ENCODE peak calls at places on chromosomes 13 and 19, in seven cellular contexts. One of them, this sample, is unnamed.

GRCh38 chr19:4064551-4065260 is 2.0 kb downstream of the ZBTB7A start:
- DNase-seq in adrenal gland: peak; percentile 80
- DNase-seq in gastrocnemius medialis: peak; percentile 61
- DNase-seq in esophagus squamous epithelium: no peak
- DNase-seq in Peyer's patch: peak; percentile 74
- DNase-seq in lower leg skin: peak; percentile 60
- DNase-seq in GM12878: no peak
- DNase-seq in this sample: peak; percentile 45

GRCh38 chr13:98364648-98365047 is 187.6 kb upstream of the RNF113B start:
- DNase-seq in adrenal gland: no peak
- DNase-seq in gastrocnemius medialis: no peak
- DNase-seq in esophagus squamous epithelium: no peak
- DNase-seq in Peyer's patch: no peak
- DNase-seq in lower leg skin: no peak
- DNase-seq in GM12878: no peak
- DNase-seq in this sample: no peak

GRCh38 chr13:21124853-21125252 is 51.5 kb downstream of the SKA3 start:
- DNase-seq in adrenal gland: peak; percentile 18
- DNase-seq in gastrocnemius medialis: no peak
- DNase-seq in esophagus squamous epithelium: no peak
- DNase-seq in Peyer's patch: no peak
- DNase-seq in lower leg skin: no peak
- DNase-seq in GM12878: no peak
- DNase-seq in this sample: peak; percentile 86

GRCh38 chr13:94050686-94051085 is 428.8 kb downstream of the DCT start:
- DNase-seq in adrenal gland: no peak
- DNase-seq in gastrocnemius medialis: no peak
- DNase-seq in esophagus squamous epithelium: no peak
- DNase-seq in Peyer's patch: no peak
- DNase-seq in lower leg skin: no peak
- DNase-seq in GM12878: no peak
- DNase-seq in this sample: no peak

GRCh38 chr13:45564108-45564507 is 51.4 kb downstream of the ERICH6B start:
- DNase-seq in adrenal gland: no peak
- DNase-seq in gastrocnemius medialis: no peak
- DNase-seq in esophagus squamous epithelium: no peak
- DNase-seq in Peyer's patch: no peak
- DNase-seq in lower leg skin: no peak
- DNase-seq in GM12878: no peak
- DNase-seq in this sample: no peak

GRCh38 chr13:29859971-29860370 is 9.6 kb upstream of the UBL3 start:
- DNase-seq in adrenal gland: no peak
- DNase-seq in gastrocnemius medialis: no peak
- DNase-seq in esophagus squamous epithelium: no peak
- DNase-seq in Peyer's patch: no peak
- DNase-seq in lower leg skin: no peak
- DNase-seq in GM12878: no peak
- DNase-seq in this sample: no peak

GRCh38 chr13:98276486-98276885 is 99.4 kb upstream of the RNF113B start:
- DNase-seq in adrenal gland: no peak
- DNase-seq in gastrocnemius medialis: no peak
- DNase-seq in esophagus squamous epithelium: no peak
- DNase-seq in Peyer's patch: no peak
- DNase-seq in lower leg skin: no peak
- DNase-seq in GM12878: no peak
- DNase-seq in this sample: no peak

GRCh38 chr19:53102701-53103140 is 501 bp downstream of the ZNF160 start:
- DNase-seq in adrenal gland: peak; percentile 74
- DNase-seq in gastrocnemius medialis: no peak
- DNase-seq in esophagus squamous epithelium: no peak
- DNase-seq in Peyer's patch: peak; percentile 25
- DNase-seq in lower leg skin: no peak
- DNase-seq in GM12878: no peak
- DNase-seq in this sample: peak; percentile 38

GRCh38 chr13:86563308-86563707 is 764.1 kb upstream of the SLITRK6 start:
- DNase-seq in adrenal gland: no peak
- DNase-seq in gastrocnemius medialis: no peak
- DNase-seq in esophagus squamous epithelium: no peak
- DNase-seq in Peyer's patch: no peak
- DNase-seq in lower leg skin: no peak
- DNase-seq in GM12878: no peak
- DNase-seq in this sample: no peak

GRCh38 chr13:44296856-44297255 is 76.8 kb upstream of the SERP2 start:
- DNase-seq in adrenal gland: no peak
- DNase-seq in gastrocnemius medialis: no peak
- DNase-seq in esophagus squamous epithelium: no peak
- DNase-seq in Peyer's patch: no peak
- DNase-seq in lower leg skin: no peak
- DNase-seq in GM12878: no peak
- DNase-seq in this sample: no peak

GRCh38 chr13:112024577-112024976 is 42.4 kb upstream of the SOX1 start:
- DNase-seq in adrenal gland: no peak
- DNase-seq in gastrocnemius medialis: no peak
- DNase-seq in esophagus squamous epithelium: no peak
- DNase-seq in Peyer's patch: no peak
- DNase-seq in lower leg skin: no peak
- DNase-seq in GM12878: no peak
- DNase-seq in this sample: no peak

GRCh38 chr19:43759515-43759914 is 4.8 kb upstream of the SMG9 start:
- DNase-seq in adrenal gland: peak; percentile 43
- DNase-seq in gastrocnemius medialis: no peak
- DNase-seq in esophagus squamous epithelium: no peak
- DNase-seq in Peyer's patch: no peak
- DNase-seq in lower leg skin: no peak
- DNase-seq in GM12878: no peak
- DNase-seq in this sample: no peak

GRCh38 chr13:48930933-48931332 is 44.8 kb upstream of the FNDC3A start:
- DNase-seq in adrenal gland: no peak
- DNase-seq in gastrocnemius medialis: no peak
- DNase-seq in esophagus squamous epithelium: no peak
- DNase-seq in Peyer's patch: no peak
- DNase-seq in lower leg skin: no peak
- DNase-seq in GM12878: no peak
- DNase-seq in this sample: no peak

GRCh38 chr19:9995999-9996398 is 14.3 kb downstream of the COL5A3 start:
- DNase-seq in adrenal gland: no peak
- DNase-seq in gastrocnemius medialis: no peak
- DNase-seq in esophagus squamous epithelium: no peak
- DNase-seq in Peyer's patch: no peak
- DNase-seq in lower leg skin: no peak
- DNase-seq in GM12878: no peak
- DNase-seq in this sample: no peak

GRCh38 chr13:31090921-31091624 is 70.6 kb downstream of the HSPH1 start:
- DNase-seq in adrenal gland: no peak
- DNase-seq in gastrocnemius medialis: no peak
- DNase-seq in esophagus squamous epithelium: no peak
- DNase-seq in Peyer's patch: no peak
- DNase-seq in lower leg skin: no peak
- DNase-seq in GM12878: no peak
- DNase-seq in this sample: peak; percentile 23

GRCh38 chr19:41872384-41872774 is 4.7 kb upstream of the CD79A start:
- DNase-seq in adrenal gland: no peak
- DNase-seq in gastrocnemius medialis: no peak
- DNase-seq in esophagus squamous epithelium: no peak
- DNase-seq in Peyer's patch: no peak
- DNase-seq in lower leg skin: no peak
- DNase-seq in GM12878: no peak
- DNase-seq in this sample: no peak

GRCh38 chr19:17327654-17328516 is 6.8 kb downstream of the ANO8 start:
- DNase-seq in adrenal gland: peak; percentile 94
- DNase-seq in gastrocnemius medialis: no peak
- DNase-seq in esophagus squamous epithelium: no peak
- DNase-seq in Peyer's patch: peak; percentile 77
- DNase-seq in lower leg skin: peak; percentile 64
- DNase-seq in GM12878: no peak
- DNase-seq in this sample: peak; percentile 96

GRCh38 chr19:30227071-30227621 is 145.0 kb upstream of the ZNF536 start:
- DNase-seq in adrenal gland: peak; percentile 37
- DNase-seq in gastrocnemius medialis: no peak
- DNase-seq in esophagus squamous epithelium: no peak
- DNase-seq in Peyer's patch: no peak
- DNase-seq in lower leg skin: no peak
- DNase-seq in GM12878: no peak
- DNase-seq in this sample: peak; percentile 45

GRCh38 chr13:45817833-45818232 is 33.7 kb downstream of the SIAH3 start:
- DNase-seq in adrenal gland: no peak
- DNase-seq in gastrocnemius medialis: no peak
- DNase-seq in esophagus squamous epithelium: no peak
- DNase-seq in Peyer's patch: no peak
- DNase-seq in lower leg skin: no peak
- DNase-seq in GM12878: no peak
- DNase-seq in this sample: no peak

GRCh38 chr19:38233740-38234251 is 9.8 kb upstream of the DPF1 start:
- DNase-seq in adrenal gland: peak; percentile 79
- DNase-seq in gastrocnemius medialis: peak; percentile 29
- DNase-seq in esophagus squamous epithelium: no peak
- DNase-seq in Peyer's patch: peak; percentile 72
- DNase-seq in lower leg skin: peak; percentile 62
- DNase-seq in GM12878: no peak
- DNase-seq in this sample: peak; percentile 57

GRCh38 chr13:71864094-71864980 is 2.7 kb downstream of the DACH1 start:
- DNase-seq in adrenal gland: peak; percentile 79
- DNase-seq in gastrocnemius medialis: no peak
- DNase-seq in esophagus squamous epithelium: peak; percentile 2
- DNase-seq in Peyer's patch: no peak
- DNase-seq in lower leg skin: no peak
- DNase-seq in GM12878: no peak
- DNase-seq in this sample: no peak

GRCh38 chr19:35124098-35125060 is 8.8 kb downstream of the FXYD3 start:
- DNase-seq in adrenal gland: peak; percentile 96
- DNase-seq in gastrocnemius medialis: peak; percentile 89
- DNase-seq in esophagus squamous epithelium: no peak
- DNase-seq in Peyer's patch: peak; percentile 81
- DNase-seq in lower leg skin: peak; percentile 93
- DNase-seq in GM12878: peak; percentile 76
- DNase-seq in this sample: peak; percentile 88

DNA sequence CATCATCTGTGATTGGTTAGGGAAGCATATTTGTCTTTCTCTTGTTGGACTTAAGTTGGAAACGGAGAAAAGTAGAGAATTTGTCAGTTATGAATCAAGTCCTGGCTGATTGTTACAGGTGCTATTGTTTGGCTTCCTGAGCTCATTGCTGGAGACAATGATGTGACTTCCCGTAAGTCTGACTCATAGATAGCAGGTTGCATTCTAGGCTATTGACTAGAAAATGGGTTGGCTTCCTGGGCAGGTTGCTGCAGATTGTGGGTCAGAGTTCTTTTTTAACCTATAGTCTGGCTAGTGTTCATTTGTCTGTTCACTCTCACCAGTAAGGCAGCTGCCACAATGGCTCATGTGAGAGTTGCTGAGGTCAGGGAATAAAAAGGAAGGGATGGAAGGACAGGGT is 101.5 kb downstream of the CCNA1 start:
- DNase-seq in adrenal gland: no peak
- DNase-seq in gastrocnemius medialis: no peak
- DNase-seq in esophagus squamous epithelium: no peak
- DNase-seq in Peyer's patch: no peak
- DNase-seq in lower leg skin: no peak
- DNase-seq in GM12878: no peak
- DNase-seq in this sample: no peak
- TF ChIP-seq CTCF in adrenal gland: no peak
- TF ChIP-seq CTCF in gastrocnemius medialis: no peak
- TF ChIP-seq CTCF in esophagus squamous epithelium: no peak
- TF ChIP-seq CTCF in Peyer's patch: no peak
- TF ChIP-seq CTCF in lower leg skin: no peak
- TF ChIP-seq CTCF in GM12878: no peak
- TF ChIP-seq CTCF in this sample: no peak

GRCh38 chr13:74133657-74134201 is 475 bp downstream of the KLF12 start:
- DNase-seq in adrenal gland: peak; percentile 76
- DNase-seq in gastrocnemius medialis: peak; percentile 63
- DNase-seq in esophagus squamous epithelium: peak; percentile 78
- DNase-seq in Peyer's patch: peak; percentile 93
- DNase-seq in lower leg skin: peak; percentile 72
- DNase-seq in GM12878: peak; percentile 64
- DNase-seq in this sample: peak; percentile 72
- TF ChIP-seq POLR2A in adrenal gland: peak; percentile 47
- TF ChIP-seq POLR2A in gastrocnemius medialis: peak; percentile 54
- TF ChIP-seq POLR2A in esophagus squamous epithelium: peak; percentile 42
- TF ChIP-seq POLR2A in Peyer's patch: peak; percentile 52
- TF ChIP-seq POLR2A in lower leg skin: no peak
- TF ChIP-seq POLR2A in GM12878: no peak
- TF ChIP-seq POLR2A in this sample: no peak

GRCh38 chr13:59266478-59267063 is 897.2 kb downstream of the DIAPH3 start:
- DNase-seq in adrenal gland: no peak
- DNase-seq in gastrocnemius medialis: no peak
- DNase-seq in esophagus squamous epithelium: no peak
- DNase-seq in Peyer's patch: no peak
- DNase-seq in lower leg skin: no peak
- DNase-seq in GM12878: no peak
- DNase-seq in this sample: no peak

GRCh38 chr13:59263531-59263930 is 900.2 kb downstream of the DIAPH3 start:
- DNase-seq in adrenal gland: no peak
- DNase-seq in gastrocnemius medialis: no peak
- DNase-seq in esophagus squamous epithelium: no peak
- DNase-seq in Peyer's patch: no peak
- DNase-seq in lower leg skin: no peak
- DNase-seq in GM12878: no peak
- DNase-seq in this sample: no peak

GRCh38 chr13:59259416-59260000 is 904.2 kb downstream of the DIAPH3 start:
- DNase-seq in adrenal gland: no peak
- DNase-seq in gastrocnemius medialis: no peak
- DNase-seq in esophagus squamous epithelium: no peak
- DNase-seq in Peyer's patch: no peak
- DNase-seq in lower leg skin: no peak
- DNase-seq in GM12878: no peak
- DNase-seq in this sample: no peak

GRCh38 chr13:59261928-59262488 is 901.7 kb downstream of the DIAPH3 start:
- DNase-seq in adrenal gland: no peak
- DNase-seq in gastrocnemius medialis: no peak
- DNase-seq in esophagus squamous epithelium: no peak
- DNase-seq in Peyer's patch: no peak
- DNase-seq in lower leg skin: no peak
- DNase-seq in GM12878: no peak
- DNase-seq in this sample: peak; percentile 47
- TF ChIP-seq CTCF in adrenal gland: peak; percentile 19
- TF ChIP-seq CTCF in gastrocnemius medialis: no peak
- TF ChIP-seq CTCF in esophagus squamous epithelium: peak; percentile 7
- TF ChIP-seq CTCF in Peyer's patch: no peak
- TF ChIP-seq CTCF in lower leg skin: no peak
- TF ChIP-seq CTCF in GM12878: peak; percentile 43
- TF ChIP-seq CTCF in this sample: peak; percentile 58

DNA sequence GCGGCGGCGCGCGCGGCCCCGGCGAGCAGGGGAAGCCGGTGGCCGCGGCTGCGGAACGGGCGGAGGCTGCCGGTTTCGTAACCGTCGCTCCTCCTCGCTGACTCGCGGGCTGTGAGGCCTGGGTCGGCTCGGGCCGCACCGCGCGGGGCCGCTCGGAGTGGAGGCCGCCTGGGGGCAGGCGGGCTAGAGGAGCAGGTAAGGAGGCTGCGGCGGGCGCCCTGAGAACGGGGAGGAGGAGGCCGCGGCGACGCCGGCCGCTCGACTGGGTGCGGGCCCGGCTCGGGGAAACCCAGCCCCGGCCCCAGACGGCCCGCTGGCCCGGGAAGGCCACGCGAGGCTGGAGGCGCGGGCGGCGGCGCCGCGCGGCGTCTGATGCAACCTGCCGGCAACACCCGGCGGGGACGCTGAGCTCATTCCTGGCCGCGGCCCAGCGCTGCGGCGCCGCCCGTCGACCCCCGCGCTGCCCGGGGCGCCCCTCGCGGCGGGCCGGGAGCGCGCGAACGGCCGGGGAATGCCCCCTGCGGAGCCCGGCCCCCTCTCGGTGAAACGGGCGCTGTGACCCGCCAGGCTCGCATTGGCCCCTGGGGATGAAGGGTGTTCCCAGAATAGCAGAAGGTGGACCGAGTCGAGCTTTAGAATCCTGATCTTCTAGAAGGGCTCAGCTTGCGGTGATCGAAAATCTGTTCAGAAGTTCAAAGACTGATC is at the start of gene CEBPG:
- DNase-seq in adrenal gland: peak; percentile 52
- DNase-seq in gastrocnemius medialis: no peak
- DNase-seq in esophagus squamous epithelium: no peak
- DNase-seq in Peyer's patch: peak; percentile 54
- DNase-seq in lower leg skin: no peak
- DNase-seq in GM12878: no peak
- DNase-seq in this sample: peak; percentile 62
- TF ChIP-seq POLR2A in adrenal gland: peak; percentile 83
- TF ChIP-seq POLR2A in gastrocnemius medialis: peak; percentile 93
- TF ChIP-seq POLR2A in esophagus squamous epithelium: peak; percentile 87
- TF ChIP-seq POLR2A in Peyer's patch: peak; percentile 81
- TF ChIP-seq POLR2A in lower leg skin: peak; percentile 35
- TF ChIP-seq POLR2A in GM12878: peak; percentile 96
- TF ChIP-seq POLR2A in this sample: peak; percentile 91